ENCODE peak calls at places on chromosomes 5 and 9, in four cellular contexts. One of them, this sample, is unnamed. For H3K27me3, the result is how much of the 10 kb centered on the place peaks cover.

GRCh38 chr5:91277093-91277626 is 106.0 kb downstream of the ARRDC3 start:
- DNase-seq in upper lobe of right lung: no peak
- DNase-seq in sigmoid colon: no peak
- DNase-seq in body of pancreas: no peak
- DNase-seq in this sample: no peak

GRCh38 chr5:9362600-9362999 is 183.3 kb downstream of the SEMA5A start:
- DNase-seq in upper lobe of right lung: no peak
- DNase-seq in body of pancreas: no peak
- DNase-seq in sigmoid colon: no peak
- DNase-seq in this sample: no peak

GRCh38 chr9:129884220-129885017 is 49.2 kb downstream of the USP20 start:
- DNase-seq in sigmoid colon: peak
- DNase-seq in body of pancreas: peak
- DNase-seq in upper lobe of right lung: peak
- DNase-seq in this sample: peak

GRCh38 chr5:31470608-31471007 is 61.3 kb downstream of the DROSHA start:
- DNase-seq in upper lobe of right lung: no peak
- DNase-seq in body of pancreas: no peak
- DNase-seq in sigmoid colon: peak
- DNase-seq in this sample: no peak

GRCh38 chr5:37951946-37952721 is 112.3 kb upstream of the GDNF start:
- DNase-seq in sigmoid colon: no peak
- DNase-seq in upper lobe of right lung: no peak
- DNase-seq in body of pancreas: no peak
- DNase-seq in this sample: no peak

GRCh38 chr5:145568581-145568980 is 266.6 kb downstream of the PRELID2 start:
- DNase-seq in body of pancreas: no peak
- DNase-seq in upper lobe of right lung: no peak
- DNase-seq in sigmoid colon: no peak
- DNase-seq in this sample: no peak

GRCh38 chr9:98603821-98604383 is 104.8 kb downstream of the GABBR2 start:
- DNase-seq in sigmoid colon: no peak
- DNase-seq in body of pancreas: no peak
- DNase-seq in upper lobe of right lung: no peak
- DNase-seq in this sample: no peak

GRCh38 chr5:168086104-168086610 is 205.3 kb upstream of the WWC1 start:
- DNase-seq in body of pancreas: no peak
- DNase-seq in upper lobe of right lung: no peak
- DNase-seq in sigmoid colon: peak
- DNase-seq in this sample: no peak

GRCh38 chr5:58871648-58872242 is 288.9 kb downstream of the RAB3C start:
- DNase-seq in body of pancreas: no peak
- DNase-seq in upper lobe of right lung: no peak
- DNase-seq in sigmoid colon: no peak
- DNase-seq in this sample: no peak

GRCh38 chr5:170846416-170846815 is 15.4 kb upstream of the RANBP17 start:
- DNase-seq in sigmoid colon: no peak
- DNase-seq in body of pancreas: no peak
- DNase-seq in upper lobe of right lung: no peak
- DNase-seq in this sample: no peak

GRCh38 chr5:160970605-160971191 is 118.7 kb upstream of the ATP10B start:
- DNase-seq in body of pancreas: no peak
- DNase-seq in upper lobe of right lung: no peak
- DNase-seq in sigmoid colon: no peak
- DNase-seq in this sample: no peak

GRCh38 chr5:124806026-124806856 is 59.8 kb upstream of the ZNF608 start:
- DNase-seq in upper lobe of right lung: peak
- DNase-seq in body of pancreas: peak
- DNase-seq in sigmoid colon: peak
- DNase-seq in this sample: no peak

GRCh38 chr5:106875591-106876297 is 795.0 kb downstream of the EFNA5 start:
- DNase-seq in upper lobe of right lung: no peak
- DNase-seq in sigmoid colon: no peak
- DNase-seq in body of pancreas: peak
- DNase-seq in this sample: peak

GRCh38 chr5:159031513-159031912 is 68.2 kb downstream of the EBF1 start:
- DNase-seq in sigmoid colon: no peak
- DNase-seq in upper lobe of right lung: no peak
- DNase-seq in body of pancreas: no peak
- DNase-seq in this sample: no peak
- H3K4me3 ChIP-seq in sigmoid colon: no peak
- H3K4me3 ChIP-seq in upper lobe of right lung: no peak
- H3K4me3 ChIP-seq in body of pancreas: no peak
- H3K4me3 ChIP-seq in this sample: no peak

GRCh38 chr5:151345187-151345807 is 2.1 kb downstream of the SLC36A2 start:
- DNase-seq in upper lobe of right lung: no peak
- DNase-seq in sigmoid colon: no peak
- DNase-seq in body of pancreas: no peak
- DNase-seq in this sample: no peak
- H3K27me3 ChIP-seq in upper lobe of right lung: under half
- H3K27me3 ChIP-seq in sigmoid colon: under half
- H3K27me3 ChIP-seq in body of pancreas: under half
- H3K27me3 ChIP-seq in this sample: under half

GRCh38 chr9:1718836-1719235 is 296.3 kb upstream of the SMARCA2 start:
- DNase-seq in body of pancreas: no peak
- DNase-seq in upper lobe of right lung: no peak
- DNase-seq in sigmoid colon: no peak
- DNase-seq in this sample: no peak
- TF ChIP-seq CTCF in body of pancreas: no peak
- TF ChIP-seq CTCF in upper lobe of right lung: no peak
- TF ChIP-seq CTCF in sigmoid colon: no peak
- TF ChIP-seq CTCF in this sample: no peak

GRCh38 chr9:132074736-132075135 is 4.9 kb downstream of the MED27 start:
- DNase-seq in sigmoid colon: no peak
- DNase-seq in upper lobe of right lung: no peak
- DNase-seq in body of pancreas: no peak
- DNase-seq in this sample: no peak

GRCh38 chr9:132075853-132076252 is 3.8 kb downstream of the MED27 start:
- DNase-seq in body of pancreas: no peak
- DNase-seq in sigmoid colon: no peak
- DNase-seq in upper lobe of right lung: no peak
- DNase-seq in this sample: no peak

GRCh38 chr9:132079391-132080071 is at the start of gene MED27:
- DNase-seq in body of pancreas: peak
- DNase-seq in upper lobe of right lung: peak
- DNase-seq in sigmoid colon: peak
- DNase-seq in this sample: peak

GRCh38 chr9:132078369-132079356 is 1.0 kb downstream of the MED27 start:
- DNase-seq in upper lobe of right lung: no peak
- DNase-seq in body of pancreas: peak
- DNase-seq in sigmoid colon: peak
- DNase-seq in this sample: peak

DNA sequence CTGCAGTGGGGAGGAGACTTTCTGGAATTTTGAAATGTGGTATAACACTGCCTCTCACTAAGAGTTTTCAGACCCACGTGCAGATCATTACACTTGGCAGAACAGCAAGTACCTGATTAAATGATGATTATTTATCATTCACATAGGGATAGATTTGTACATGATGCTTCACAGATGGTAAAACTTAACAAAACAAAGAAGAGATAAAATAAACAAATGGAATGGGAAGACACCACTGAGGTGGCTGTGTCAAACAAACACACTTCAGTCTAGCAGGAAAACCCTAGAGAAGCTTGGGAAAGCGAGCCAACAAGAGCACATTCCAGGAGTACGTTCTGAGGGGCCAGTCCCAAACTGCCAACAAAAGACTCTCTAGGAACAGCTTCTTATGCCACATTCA is 1.8 kb downstream of the MED27 start:
- DNase-seq in body of pancreas: no peak
- DNase-seq in upper lobe of right lung: no peak
- DNase-seq in sigmoid colon: no peak
- DNase-seq in this sample: no peak
- H3K4me3 ChIP-seq in body of pancreas: no peak
- H3K4me3 ChIP-seq in upper lobe of right lung: peak
- H3K4me3 ChIP-seq in sigmoid colon: no peak
- H3K4me3 ChIP-seq in this sample: no peak

DNA sequence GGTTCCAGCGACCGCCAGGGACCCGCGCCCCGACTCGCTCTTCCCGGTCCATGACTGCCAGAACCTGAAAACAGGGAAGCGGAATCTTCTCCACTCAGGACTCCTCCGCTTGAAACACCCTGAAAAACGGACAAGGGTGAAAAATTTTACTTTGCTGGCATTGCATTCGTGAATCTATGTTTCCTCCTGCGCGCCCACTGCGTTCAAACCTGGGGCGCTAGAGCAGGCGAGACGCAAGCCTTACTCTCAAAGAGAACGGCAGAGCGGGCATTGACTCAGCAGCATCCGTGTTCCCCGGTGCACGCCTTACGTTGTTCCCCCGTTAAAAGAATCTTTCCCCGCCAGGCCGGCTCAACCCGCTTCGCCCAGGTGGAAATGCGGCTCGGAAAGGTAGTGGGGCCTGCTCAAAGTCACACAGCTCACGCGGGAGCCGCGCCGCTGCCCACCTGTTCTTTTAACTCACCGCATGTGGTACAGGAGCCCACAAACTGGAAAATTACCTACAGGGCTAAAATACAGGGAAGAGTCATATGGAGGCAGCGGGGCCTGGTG is 999 bp upstream of the DRD1 start:
- DNase-seq in body of pancreas: no peak
- DNase-seq in sigmoid colon: no peak
- DNase-seq in upper lobe of right lung: no peak
- DNase-seq in this sample: no peak
- H3K27me3 ChIP-seq in body of pancreas: under half
- H3K27me3 ChIP-seq in sigmoid colon: under half
- H3K27me3 ChIP-seq in upper lobe of right lung: under half
- H3K27me3 ChIP-seq in this sample: under half

GRCh38 chr9:89319015-89319905 is 960 bp downstream of the SECISBP2 start:
- DNase-seq in sigmoid colon: no peak
- DNase-seq in upper lobe of right lung: no peak
- DNase-seq in body of pancreas: no peak
- DNase-seq in this sample: no peak
- TF ChIP-seq CTCF in sigmoid colon: no peak
- TF ChIP-seq CTCF in upper lobe of right lung: no peak
- TF ChIP-seq CTCF in body of pancreas: no peak
- TF ChIP-seq CTCF in this sample: no peak

DNA sequence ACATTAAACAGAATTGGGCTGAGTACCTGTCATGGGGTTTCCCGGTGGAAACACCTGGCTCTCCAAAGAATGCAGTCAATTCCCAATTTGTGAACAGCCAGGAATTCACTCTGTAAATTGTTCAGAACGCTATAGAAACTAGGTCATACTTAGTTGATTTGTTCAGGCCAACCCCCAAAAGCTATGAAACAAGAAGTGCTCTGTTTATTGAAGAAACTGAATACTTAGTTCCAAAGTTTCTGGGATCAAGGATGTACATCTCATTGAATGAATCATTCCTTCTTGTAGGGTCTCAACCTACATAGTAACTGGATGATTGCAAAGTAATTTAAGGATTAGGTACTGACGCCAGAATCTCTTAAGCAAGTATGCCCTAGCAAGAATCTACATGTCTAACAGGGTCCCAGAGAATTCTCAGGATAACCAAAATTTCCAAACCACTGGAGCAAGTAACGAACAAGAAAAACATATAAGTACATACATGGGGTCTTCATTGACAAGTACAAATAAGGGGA is 659 bp upstream of the TUSC1 start:
- DNase-seq in upper lobe of right lung: no peak
- DNase-seq in sigmoid colon: no peak
- DNase-seq in body of pancreas: no peak
- DNase-seq in this sample: no peak
- H3K4me3 ChIP-seq in upper lobe of right lung: peak
- H3K4me3 ChIP-seq in sigmoid colon: peak
- H3K4me3 ChIP-seq in body of pancreas: no peak
- H3K4me3 ChIP-seq in this sample: no peak

GRCh38 chr9:37669232-37669631 is 18.5 kb downstream of the FRMPD1 start:
- DNase-seq in upper lobe of right lung: no peak
- DNase-seq in body of pancreas: no peak
- DNase-seq in sigmoid colon: no peak
- DNase-seq in this sample: no peak
- H3K27me3 ChIP-seq in upper lobe of right lung: under half
- H3K27me3 ChIP-seq in body of pancreas: under half
- H3K27me3 ChIP-seq in sigmoid colon: under half
- H3K27me3 ChIP-seq in this sample: under half

DNA sequence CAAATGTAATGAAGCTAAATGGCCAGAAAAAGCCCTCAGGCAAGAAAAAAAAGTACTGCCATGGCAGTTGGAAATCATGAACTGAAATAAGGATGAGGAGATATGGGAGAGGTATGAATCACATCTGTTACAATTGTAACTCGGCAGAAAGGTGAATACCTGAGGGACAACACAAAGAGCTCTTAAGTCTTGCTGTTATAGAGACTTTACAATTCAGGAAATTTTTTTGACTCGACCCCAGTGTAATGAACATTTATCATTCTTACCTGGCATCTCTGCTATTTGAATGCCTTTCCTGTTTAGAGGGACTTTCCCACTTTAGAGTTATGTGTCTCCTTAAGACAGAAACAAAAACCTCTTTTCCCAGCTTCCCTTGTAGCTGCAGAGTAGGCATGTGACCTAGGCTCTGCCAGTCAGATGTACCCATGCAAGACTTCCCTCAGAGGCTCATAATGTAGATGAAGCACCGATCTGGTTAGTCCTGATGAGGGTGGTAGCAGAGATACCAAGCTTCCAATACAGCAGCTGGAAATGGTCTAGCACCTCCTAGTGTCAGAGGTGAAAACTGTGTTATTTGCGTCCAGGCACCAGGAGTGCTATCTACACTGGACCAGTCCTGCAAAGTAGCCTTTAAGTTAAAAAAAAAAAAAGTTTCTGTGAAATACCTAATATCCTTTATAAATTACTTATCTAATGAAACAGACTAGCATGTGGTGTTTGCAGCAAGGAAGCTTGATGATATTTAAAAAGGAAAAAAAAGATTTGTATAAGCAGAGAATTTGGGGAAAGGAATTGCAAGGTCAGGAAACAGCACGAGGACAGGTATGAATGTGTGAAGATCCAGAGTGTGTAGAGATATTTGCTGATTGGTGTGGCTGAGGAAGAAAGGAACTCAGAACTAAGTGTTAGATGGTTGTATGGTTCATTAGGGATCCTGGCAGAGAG is 146.9 kb upstream of the SLC1A3 start:
- DNase-seq in upper lobe of right lung: no peak
- DNase-seq in body of pancreas: no peak
- DNase-seq in sigmoid colon: no peak
- DNase-seq in this sample: no peak
- TF ChIP-seq CTCF in upper lobe of right lung: peak
- TF ChIP-seq CTCF in body of pancreas: no peak
- TF ChIP-seq CTCF in sigmoid colon: no peak
- TF ChIP-seq CTCF in this sample: peak

This sample was measured in GM06990.